ENCODE peak calls at places on chromosome 13, in four cellular contexts. O, I, E and V are unnamed samples.

GRCh38 chr13:100883453-100883852 is 208.9 kb upstream of the TMTC4 start:
- DNase-seq in O (no peak), I (no peak), E (no peak), V (no peak)

GRCh38 chr13:34942732-34943674 is 933 bp downstream of the NBEA start:
- DNase-seq in O (peak; percentile 4), I (peak; percentile 44), E (peak; percentile 69), V (no peak)

GRCh38 chr13:31201341-31202024 is 1.7 kb downstream of the B3GLCT start:
- DNase-seq in O (no peak), I (no peak), E (peak; percentile 44), V (no peak)

GRCh38 chr13:39577203-39577602 is 25.8 kb downstream of the LHFPL6 start:
- DNase-seq in O (no peak), I (no peak), E (no peak), V (no peak)

GRCh38 chr13:33615436-33615835 is 202.5 kb upstream of the RFC3 start:
- DNase-seq in O (no peak), I (no peak), E (peak; percentile 27), V (peak; percentile 24)

GRCh38 chr13:99982021-99982740 is 597 bp downstream of the ZIC2 start:
- DNase-seq in O (no peak), I (no peak), E (peak; percentile 55), V (no peak)

GRCh38 chr13:56561327-56561726 is 579.4 kb upstream of the PRR20A start:
- DNase-seq in O (no peak), I (no peak), E (no peak), V (no peak)

GRCh38 chr13:110387451-110388140 is 80.5 kb downstream of the COL4A2 start:
- DNase-seq in O (no peak), I (no peak), E (no peak), V (no peak)

GRCh38 chr13:32314968-32315254 is 252 bp downstream of the ZAR1L start:
- DNase-seq in O (no peak), I (peak; percentile 29), E (peak; percentile 60), V (no peak)

GRCh38 chr13:48232420-48233096 is 448 bp upstream of the ITM2B start:
- DNase-seq in O (no peak), I (peak; percentile 35), E (no peak), V (no peak)

GRCh38 chr13:98141938-98142426 is 912 bp upstream of the FARP1 start:
- DNase-seq in O (no peak), I (peak; percentile 27), E (peak; percentile 17), V (no peak)

GRCh38 chr13:105070452-105070851 is 1465.0 kb downstream of the EFNB2 start:
- DNase-seq in O (no peak), I (no peak), E (no peak), V (no peak)

GRCh38 chr13:27965740-27966640 is 3.1 kb downstream of the CDX2 start:
- DNase-seq in O (no peak), I (peak; percentile 26), E (peak; percentile 64), V (no peak)

GRCh38 chr13:75550159-75550567 is 572 bp downstream of the UCHL3 start:
- DNase-seq in O (peak; percentile 27), I (no peak), E (peak; percentile 50), V (no peak)

GRCh38 chr13:48942131-48942530 is 33.6 kb upstream of the FNDC3A start:
- DNase-seq in O (no peak), I (no peak), E (no peak), V (no peak)

GRCh38 chr13:103883152-103883551 is 816.9 kb upstream of the SLC10A2 start:
- DNase-seq in O (peak; percentile 24), I (peak; percentile 68), E (peak; percentile 56), V (no peak)

GRCh38 chr13:21233086-21233485 is 56.6 kb downstream of the MRPL57 start:
- DNase-seq in O (no peak), I (no peak), E (no peak), V (peak; percentile 75)

GRCh38 chr13:114237415-114238112 is 2.9 kb downstream of the CDC16 start:
- DNase-seq in O (no peak), I (no peak), E (no peak), V (no peak)

GRCh38 chr13:114235697-114236096 is 1.0 kb downstream of the CDC16 start:
- DNase-seq in O (no peak), I (no peak), E (no peak), V (no peak)

GRCh38 chr13:114234266-114234644 is 442 bp upstream of the CDC16 start:
- DNase-seq in O (no peak), I (no peak), E (no peak), V (no peak)

GRCh38 chr13:114236224-114236623 is 1.5 kb downstream of the CDC16 start:
- DNase-seq in O (no peak), I (no peak), E (no peak), V (no peak)

GRCh38 chr13:114234645-114235421 is at the start of gene CDC16:
- DNase-seq in O (peak; percentile 77), I (peak; percentile 95), E (peak; percentile 99), V (peak; percentile 97)
- TF ChIP-seq EP300 in O (no peak), I (no peak), E (no peak), V (no peak)

GRCh38 chr13:23847545-23847944 is 41.7 kb downstream of the MIPEP start:
- DNase-seq in O (no peak), I (no peak), E (no peak), V (no peak)
- TF ChIP-seq EP300 in O (no peak), I (no peak), E (no peak), V (no peak)

GRCh38 chr13:71525004-71525403 is 342.0 kb downstream of the DACH1 start:
- DNase-seq in O (no peak), I (no peak), E (no peak), V (no peak)

GRCh38 chr13:71524245-71525002 is 342.6 kb downstream of the DACH1 start:
- DNase-seq in O (no peak), I (no peak), E (peak; percentile 16), V (no peak)

DNA sequence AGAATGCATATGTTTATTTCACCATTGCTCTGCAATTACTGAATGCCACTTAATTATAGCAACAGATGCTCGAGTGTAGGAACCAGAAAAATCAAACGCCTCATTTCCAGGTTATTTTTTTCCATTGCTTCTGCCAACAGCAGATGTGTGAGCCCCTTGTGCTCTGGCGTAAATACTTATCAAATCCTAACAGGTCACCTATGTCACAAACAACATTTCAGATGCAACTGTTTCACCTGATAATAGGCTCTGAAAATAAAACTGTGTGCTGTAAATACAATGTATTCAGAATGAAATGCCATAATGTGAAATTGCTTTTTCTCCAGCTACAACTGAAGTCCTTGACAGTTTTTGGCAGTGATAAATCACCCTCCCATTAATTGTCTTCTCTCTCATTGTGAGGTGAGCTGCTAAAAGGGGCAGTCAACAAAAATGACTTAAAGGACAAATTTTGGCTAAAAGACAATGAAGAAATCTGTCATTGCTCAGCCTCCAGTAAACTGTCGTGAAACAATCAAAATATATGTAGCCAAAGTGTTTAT is 344.0 kb downstream of the DACH1 start:
- DNase-seq in O (no peak), I (no peak), E (no peak), V (no peak)
- TF ChIP-seq EP300 in O (no peak), I (no peak), E (no peak), V (no peak)

GRCh38 chr13:29571876-29572570 is 23.5 kb downstream of the SLC7A1 start:
- DNase-seq in O (no peak), I (no peak), E (no peak), V (no peak)
- TF ChIP-seq EP300 in O (no peak), I (no peak), E (no peak), V (no peak)

GRCh38 chr13:50200562-50200961 is 185.3 kb downstream of the KCNRG start:
- DNase-seq in O (no peak), I (no peak), E (peak; percentile 27), V (no peak)

GRCh38 chr13:50203256-50204083 is 188.2 kb downstream of the KCNRG start:
- DNase-seq in O (no peak), I (no peak), E (no peak), V (no peak)

GRCh38 chr13:50198508-50198907 is 183.3 kb downstream of the KCNRG start:
- DNase-seq in O (no peak), I (no peak), E (no peak), V (peak; percentile 70)

GRCh38 chr13:50200988-50201387 is 185.7 kb downstream of the KCNRG start:
- DNase-seq in O (no peak), I (no peak), E (no peak), V (no peak)

DNA sequence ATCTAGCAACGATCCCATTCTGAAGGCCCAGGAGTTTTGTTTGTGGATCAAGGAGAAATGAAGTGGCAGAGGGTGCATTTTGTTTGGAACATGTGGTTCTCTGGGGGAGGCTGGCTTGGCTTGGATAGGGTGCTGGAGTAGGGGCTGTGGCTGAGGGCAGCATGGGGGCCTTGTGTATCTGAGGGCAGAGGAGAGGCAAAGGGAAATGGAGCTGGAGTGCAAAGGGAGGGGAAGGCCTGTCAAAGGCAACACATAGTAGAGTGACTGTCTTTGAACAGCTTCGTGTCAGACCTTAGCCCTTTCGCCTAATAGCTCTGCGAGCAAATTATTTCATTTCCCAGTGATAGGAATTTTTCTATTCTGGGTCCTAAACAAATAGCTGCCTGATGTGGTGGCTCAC is 187.2 kb downstream of the KCNRG start:
- DNase-seq in O (no peak), I (no peak), E (no peak), V (peak; percentile 45)
- TF ChIP-seq EP300 in O (no peak), I (no peak), E (no peak), V (no peak)

GRCh38 chr13:90938848-90939247 is 408.6 kb upstream of the MIR17HG start:
- DNase-seq in O (no peak), I (no peak), E (no peak), V (no peak)

GRCh38 chr13:90928109-90928508 is 419.4 kb upstream of the MIR17HG start:
- DNase-seq in O (no peak), I (no peak), E (no peak), V (no peak)

DNA sequence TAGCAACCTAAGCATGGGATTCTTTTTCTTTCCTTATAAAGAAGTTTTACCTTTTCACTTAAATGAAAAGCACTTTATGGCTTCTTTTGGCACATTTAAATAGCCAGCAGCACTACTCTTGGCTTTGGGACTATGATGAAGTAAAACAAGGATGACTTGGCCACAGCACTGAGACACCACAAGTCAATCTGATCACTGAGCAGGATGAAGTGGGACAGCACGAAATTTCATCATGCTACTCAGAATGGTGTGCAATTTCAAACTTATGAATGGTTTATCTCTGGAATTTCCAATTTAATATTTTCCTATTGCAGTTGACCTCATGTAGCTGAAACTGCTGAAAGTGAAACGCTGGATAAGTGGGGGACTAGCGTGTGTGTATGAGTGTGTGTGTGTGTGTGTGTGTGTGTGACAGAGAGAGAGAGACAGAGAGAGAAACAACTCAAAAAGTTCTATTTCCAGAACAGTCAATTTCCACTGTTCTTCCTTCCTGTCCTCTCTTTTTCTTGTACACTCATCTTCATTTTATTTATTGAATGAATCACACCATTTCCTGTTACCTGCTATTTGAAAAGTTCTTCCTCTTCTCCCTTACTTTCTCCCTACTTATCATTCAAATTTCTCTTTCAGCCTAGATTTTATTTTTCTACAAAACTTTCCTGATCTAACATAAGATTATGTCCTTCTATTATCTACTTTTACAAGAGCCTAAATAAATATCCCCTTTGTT is 414.2 kb upstream of the MIR17HG start:
- DNase-seq in O (no peak), I (no peak), E (no peak), V (no peak)
- TF ChIP-seq EP300 in O (no peak), I (no peak), E (no peak), V (no peak)

GRCh38 chr13:77515785-77516184 is 19.7 kb upstream of the SCEL start:
- DNase-seq in O (no peak), I (no peak), E (no peak), V (no peak)

GRCh38 chr13:77514336-77514726 is 21.2 kb upstream of the SCEL start:
- DNase-seq in O (no peak), I (no peak), E (no peak), V (no peak)

GRCh38 chr13:77518266-77518665 is 17.2 kb upstream of the SCEL start:
- DNase-seq in O (no peak), I (no peak), E (no peak), V (no peak)

GRCh38 chr13:77513719-77514335 is 21.7 kb upstream of the SCEL start:
- DNase-seq in O (no peak), I (no peak), E (no peak), V (peak; percentile 91)

GRCh38 chr13:77516342-77516789 is 19.1 kb upstream of the SCEL start:
- DNase-seq in O (no peak), I (no peak), E (no peak), V (no peak)
- TF ChIP-seq EP300 in O (no peak), I (no peak), E (peak; percentile 53), V (no peak)